ENCODE peak calls at places on chromosomes 7 and 10, in four cellular contexts. M is HFF-Myc, H is H9, N is cardiac fibroblast. Z is an unnamed sample.

GRCh38 chr7:139321071-139321745 is 19.9 kb upstream of the FMC1 start:
- DNase-seq in M (no peak), H (peak), N (peak), Z (peak)

GRCh38 chr10:123995461-123996131 is 97.8 kb downstream of the CHST15 start:
- DNase-seq in M (no peak), H (peak), N (peak), Z (peak)

GRCh38 chr7:64882341-64883112 is 20.5 kb upstream of the ZNF273 start:
- DNase-seq in M (no peak), H (peak), N (peak), Z (no peak)

GRCh38 chr7:133560900-133561299 is 308.0 kb downstream of the EXOC4 start:
- DNase-seq in M (no peak), H (no peak), N (no peak), Z (no peak)

GRCh38 chr10:91088300-91089140 is 131.9 kb upstream of the PCGF5 start:
- DNase-seq in M (no peak), H (no peak), N (peak), Z (peak)

GRCh38 chr7:116407165-116407564 is 92.4 kb upstream of the CAV2 start:
- DNase-seq in M (no peak), H (no peak), N (peak), Z (no peak)

GRCh38 chr10:126166797-126167196 is 221.5 kb downstream of the ADAM12 start:
- DNase-seq in M (no peak), H (no peak), N (no peak), Z (no peak)

GRCh38 chr10:71326464-71326881 is 7.4 kb downstream of the SLC29A3 start:
- DNase-seq in M (no peak), H (no peak), N (no peak), Z (no peak)

GRCh38 chr7:155998328-155998691 is 186.0 kb upstream of the SHH start:
- DNase-seq in M (no peak), H (peak), N (no peak), Z (no peak)

GRCh38 chr7:106032295-106032694 is 69.2 kb downstream of the CDHR3 start:
- DNase-seq in M (no peak), H (no peak), N (no peak), Z (no peak)

GRCh38 chr10:132476146-132477065 is 61.2 kb upstream of the INPP5A start:
- DNase-seq in M (no peak), H (no peak), N (no peak), Z (no peak)

GRCh38 chr7:30633223-30633622 is 38.5 kb downstream of the GARS1 start:
- DNase-seq in M (no peak), H (no peak), N (no peak), Z (no peak)

GRCh38 chr10:89295597-89295996 is 6.2 kb upstream of the IFIT2 start:
- DNase-seq in M (no peak), H (no peak), N (peak), Z (peak)

GRCh38 chr10:132100556-132101349 is 35.0 kb downstream of the JAKMIP3 start:
- DNase-seq in M (no peak), H (peak), N (no peak), Z (no peak)

GRCh38 chr7:150793569-150794238 is 6.5 kb downstream of the TMEM176B start:
- DNase-seq in M (no peak), H (no peak), N (no peak), Z (no peak)

GRCh38 chr7:81333004-81333403 is 414.2 kb upstream of the SEMA3C start:
- DNase-seq in M (no peak), H (no peak), N (peak), Z (peak)

GRCh38 chr7:1747004-1747801 is 77.1 kb downstream of the ELFN1 start:
- DNase-seq in M (no peak), H (no peak), N (no peak), Z (no peak)

GRCh38 chr10:97932932-97933530 is 83.4 kb downstream of the GOLGA7B start:
- DNase-seq in M (no peak), H (no peak), N (no peak), Z (no peak)

GRCh38 chr10:117320050-117320665 is 55.1 kb downstream of the PDZD8 start:
- DNase-seq in M (no peak), H (no peak), N (peak), Z (peak)

GRCh38 chr7:45985902-45986301 is 64.8 kb upstream of the IGFBP3 start:
- DNase-seq in M (peak), H (no peak), N (peak), Z (peak)

GRCh38 chr10:44863344-44864041 is 47.6 kb upstream of the TMEM72 start:
- DNase-seq in M (no peak), H (peak), N (no peak), Z (no peak)

GRCh38 chr7:158033196-158033595 is 554.4 kb downstream of the PTPRN2 start:
- DNase-seq in M (no peak), H (no peak), N (no peak), Z (no peak)

DNA sequence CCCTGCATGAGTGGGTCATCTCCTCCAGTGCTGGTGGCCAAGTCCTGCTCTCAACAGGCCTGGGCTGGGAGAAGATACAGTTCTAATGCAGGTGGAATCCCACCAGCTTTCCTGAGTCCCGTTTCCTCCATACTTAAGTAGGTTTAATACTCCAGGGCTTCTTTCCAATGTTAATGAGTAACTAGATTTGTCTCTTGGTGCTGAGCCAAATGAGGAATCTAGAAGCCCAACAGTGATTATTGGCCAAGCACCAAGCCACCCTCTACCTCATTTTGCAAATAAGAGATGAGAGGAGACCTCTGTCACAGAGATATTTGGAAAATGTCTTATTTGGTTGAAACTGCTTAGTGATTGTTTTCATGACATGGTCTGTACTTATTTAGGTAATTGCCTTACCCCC is 37.1 kb downstream of the STARD3NL start:
- DNase-seq in M (no peak), H (no peak), N (peak), Z (no peak)
- TF ChIP-seq CTCF in M (no peak), H (no peak), N (no peak), Z (no peak)

GRCh38 chr10:84820121-84820520 is 491.7 kb downstream of the CCSER2 start:
- DNase-seq in M (no peak), H (no peak), N (no peak), Z (no peak)
- TF ChIP-seq CTCF in M (no peak), H (no peak), N (no peak), Z (no peak)

DNA sequence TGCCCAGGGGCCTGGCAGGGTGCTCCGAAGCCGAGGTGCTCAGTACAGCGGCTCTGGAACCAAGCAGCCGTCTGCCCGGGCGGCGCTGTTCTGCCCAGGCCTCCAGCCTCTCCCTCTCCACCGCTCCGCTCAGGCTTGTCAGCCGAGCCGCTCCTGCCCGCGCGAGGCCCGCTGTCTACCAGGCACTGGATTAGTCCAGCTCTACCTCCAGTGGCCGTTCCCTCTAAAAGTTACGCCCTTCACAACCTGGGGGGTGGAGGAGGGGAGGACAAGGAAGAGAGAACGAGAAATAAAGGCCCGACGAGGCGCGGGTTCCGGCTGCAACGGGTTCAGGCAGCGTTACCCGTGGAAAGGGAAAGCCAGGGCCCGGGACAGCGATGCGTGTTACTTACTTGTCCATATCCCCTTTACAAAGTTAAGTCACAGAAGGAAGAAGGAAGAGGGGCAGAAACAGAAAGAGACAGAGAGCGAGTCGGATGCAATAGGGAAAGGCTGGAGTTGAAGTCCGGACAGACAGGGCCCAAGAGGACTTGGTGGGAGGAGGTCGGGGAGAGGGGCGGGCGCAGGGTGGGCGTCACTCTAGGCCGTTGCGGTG is 2.9 kb downstream of the SP8 start:
- DNase-seq in M (no peak), H (peak), N (no peak), Z (no peak)
- TF ChIP-seq CTCF in M (no peak), H (peak), N (no peak), Z (no peak)

GRCh38 chr7:39413866-39414668 is 152.1 kb upstream of the YAE1 start:
- DNase-seq in M (no peak), H (peak), N (peak), Z (no peak)
- TF ChIP-seq CTCF in M (no peak), H (peak), N (no peak), Z (peak)

GRCh38 chr7:27662490-27663205 is at the start of gene HIBADH:
- DNase-seq in M (peak), H (peak), N (peak), Z (peak)
- TF ChIP-seq CTCF in M (no peak), H (no peak), N (no peak), Z (peak)

DNA sequence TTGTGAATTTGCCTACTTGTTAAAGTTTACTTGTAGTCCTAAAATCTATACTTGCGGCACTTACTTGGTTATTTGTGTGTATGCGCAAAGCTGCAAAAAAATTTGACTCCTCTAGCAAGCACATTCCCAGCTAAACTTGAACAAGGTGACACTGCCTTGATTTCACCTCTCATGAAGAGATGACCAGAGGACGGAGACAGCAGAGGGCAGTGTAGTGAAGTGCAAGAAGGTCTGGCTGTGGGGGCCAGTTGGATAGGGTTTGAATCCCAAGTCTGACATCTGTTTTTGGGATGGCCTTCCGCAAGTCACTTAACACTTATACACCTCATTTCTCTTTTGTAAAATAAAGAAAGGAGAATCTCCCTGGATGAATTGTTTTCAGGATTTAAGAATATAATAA is 15.7 kb downstream of the SLK start:
- DNase-seq in M (no peak), H (peak), N (peak), Z (no peak)
- TF ChIP-seq CTCF in M (peak), H (peak), N (peak), Z (peak)

GRCh38 chr10:125084191-125085186 is 75.9 kb downstream of the CTBP2 start:
- DNase-seq in M (peak), H (peak), N (peak), Z (peak)
- TF ChIP-seq CTCF in M (peak), H (peak), N (peak), Z (peak)

DNA sequence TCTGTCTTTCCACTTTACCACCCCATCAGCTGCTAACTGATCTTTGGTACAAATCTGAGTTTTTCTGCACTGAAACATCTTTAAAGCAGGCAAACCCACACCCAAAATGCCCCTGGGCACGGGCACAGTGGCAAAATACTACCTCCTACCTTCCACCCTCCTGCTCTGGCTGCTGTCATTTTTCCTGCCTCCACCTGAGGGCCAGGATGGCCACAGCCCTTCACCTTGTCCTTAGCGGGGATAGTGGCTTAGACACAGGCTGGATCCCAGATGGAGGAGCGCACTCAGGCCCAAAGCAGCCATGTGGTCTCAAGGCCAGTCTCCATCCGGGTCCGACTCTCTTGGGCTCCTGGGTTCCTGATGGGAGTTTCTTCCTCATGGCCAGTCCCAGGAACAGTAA is 98.3 kb downstream of the HIF1AN start:
- DNase-seq in M (no peak), H (no peak), N (no peak), Z (no peak)
- TF ChIP-seq CTCF in M (no peak), H (peak), N (no peak), Z (no peak)

GRCh38 chr10:108112218-108112617 is 947.7 kb upstream of the SORCS1 start:
- DNase-seq in M (no peak), H (no peak), N (peak), Z (no peak)
- TF ChIP-seq CTCF in M (no peak), H (peak), N (no peak), Z (peak)

GRCh38 chr10:15782851-15783250 is 63.1 kb upstream of the ITGA8 start:
- DNase-seq in M (no peak), H (no peak), N (no peak), Z (no peak)

GRCh38 chr10:15787426-15787825 is 67.7 kb upstream of the ITGA8 start:
- DNase-seq in M (no peak), H (no peak), N (no peak), Z (no peak)

GRCh38 chr10:15784237-15784636 is 64.5 kb upstream of the ITGA8 start:
- DNase-seq in M (no peak), H (no peak), N (no peak), Z (no peak)

GRCh38 chr10:15781381-15781960 is 61.7 kb upstream of the ITGA8 start:
- DNase-seq in M (no peak), H (no peak), N (no peak), Z (no peak)

GRCh38 chr10:15784662-15785300 is 65.1 kb upstream of the ITGA8 start:
- DNase-seq in M (no peak), H (peak), N (peak), Z (peak)
- TF ChIP-seq CTCF in M (no peak), H (no peak), N (no peak), Z (no peak)